ENCODE peak calls at places on chromosomes 4 and X, in nine cellular contexts. Y, B, O, A, X, L, I, T and Z are unnamed samples.

GRCh38 chrX:137926090-137926489 is 360.2 kb downstream of the ZIC3 start:
- DNase-seq in L (no peak), A (no peak), O (no peak), B (no peak), I (no peak), X (peak; percentile 0), T (no peak), Y (peak; percentile 1), Z (no peak)

GRCh38 chr4:119652978-119653377 is 24.4 kb upstream of the PDE5A start:
- DNase-seq in T (no peak), A (peak; percentile 93), O (no peak), I (peak; percentile 95), Y (no peak), L (peak; percentile 63), X (no peak), B (no peak), Z (no peak)

GRCh38 chr4:26238426-26238781 is 82.4 kb upstream of the RBPJ start:
- DNase-seq in L (no peak), A (no peak), X (no peak), T (no peak), I (no peak), O (no peak), B (no peak), Y (no peak), Z (no peak)

GRCh38 chr4:24582235-24582863 is 2.0 kb downstream of the DHX15 start:
- DNase-seq in L (no peak), X (peak; percentile 29), B (no peak), Y (no peak), O (no peak), I (no peak), T (no peak), A (no peak), Z (no peak)

GRCh38 chr4:74794341-74794801 is at the start of gene BTC:
- DNase-seq in Y (peak; percentile 2), L (peak; percentile 7), B (peak; percentile 47), O (peak; percentile 43), A (no peak), X (peak; percentile 59), I (peak; percentile 6), T (peak; percentile 33), Z (peak; percentile 11)

GRCh38 chrX:40878821-40879571 is 143.7 kb upstream of the MED14 start:
- DNase-seq in B (no peak), L (no peak), I (peak; percentile 13), O (no peak), X (no peak), T (no peak), A (no peak), Y (no peak), Z (no peak)

GRCh38 chrX:25941559-25942250 is 196.4 kb upstream of the MAGEB18 start:
- DNase-seq in L (peak; percentile 67), O (no peak), X (peak; percentile 74), T (no peak), A (no peak), Y (no peak), I (peak; percentile 5), B (no peak), Z (no peak)

GRCh38 chr4:186844059-186844681 is 120.5 kb upstream of the FAT1 start:
- DNase-seq in T (no peak), I (peak; percentile 71), Y (no peak), A (peak; percentile 70), X (no peak), B (peak; percentile 49), O (no peak), L (peak; percentile 57), Z (no peak)

DNA sequence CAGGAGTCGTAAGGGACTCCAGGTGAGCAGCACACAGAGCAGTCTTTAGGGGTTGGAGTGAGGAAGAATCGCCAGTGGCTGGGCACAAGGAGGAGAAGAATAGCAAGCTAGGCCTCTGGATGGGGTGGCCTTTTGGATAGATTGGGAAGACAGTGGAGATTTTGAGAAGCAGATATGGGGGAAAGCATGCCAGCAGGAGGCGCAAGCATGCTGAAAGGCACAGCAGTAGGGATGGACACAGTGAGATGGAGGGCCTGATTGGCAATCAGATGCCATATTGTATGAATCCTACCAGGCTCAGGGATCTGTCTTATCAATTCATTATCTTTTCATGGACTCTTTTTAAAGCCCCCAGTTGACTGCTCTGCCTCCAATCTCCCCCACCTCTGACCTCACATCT is 60.4 kb upstream of the MAGEA4 start:
- DNase-seq in L (no peak), T (no peak), A (no peak), Y (peak; percentile 0), O (no peak), B (no peak), X (no peak), I (no peak), Z (no peak)
- TF ChIP-seq CTCF in L (no peak), T (no peak), A (no peak), Y (no peak), O (no peak), B (no peak), X (no peak), I (no peak), Z (no peak)

GRCh38 chr4:147479817-147480216 is 1.1 kb upstream of the EDNRA start:
- DNase-seq in L (peak; percentile 96), B (no peak), X (peak; percentile 79), I (peak; percentile 85), Y (peak; percentile 53), A (peak; percentile 47), T (no peak), O (no peak), Z (no peak)
- TF ChIP-seq CTCF in L (no peak), B (no peak), X (peak; percentile 2), I (no peak), Y (no peak), A (no peak), T (no peak), O (no peak), Z (no peak)

GRCh38 chr4:145619639-145619996 is 433 bp downstream of the MMAA start:
- DNase-seq in A (peak; percentile 57), B (peak; percentile 56), T (no peak), Y (peak; percentile 74), O (peak; percentile 28), I (peak; percentile 62), X (peak; percentile 54), L (peak; percentile 63), Z (peak; percentile 80)
- TF ChIP-seq CTCF in A (no peak), B (no peak), T (no peak), Y (no peak), O (no peak), I (no peak), X (no peak), L (no peak), Z (peak; percentile 4)

GRCh38 chr4:54197926-54198325 is 31.2 kb upstream of the PDGFRA start:
- DNase-seq in B (no peak), I (peak; percentile 1), Y (no peak), L (no peak), O (no peak), A (no peak), T (no peak), X (no peak), Z (no peak)

GRCh38 chr4:54187148-54187547 is 41.9 kb upstream of the PDGFRA start:
- DNase-seq in L (no peak), A (no peak), T (no peak), O (no peak), I (no peak), B (no peak), X (no peak), Y (no peak), Z (no peak)

GRCh38 chr4:54189140-54189539 is 40.0 kb upstream of the PDGFRA start:
- DNase-seq in A (peak; percentile 64), L (peak; percentile 22), X (no peak), I (peak; percentile 57), T (no peak), B (no peak), Y (no peak), O (no peak), Z (no peak)

GRCh38 chr4:54192811-54193210 is 36.3 kb upstream of the PDGFRA start:
- DNase-seq in L (no peak), B (no peak), Y (no peak), A (no peak), O (no peak), X (no peak), T (no peak), I (no peak), Z (no peak)
- TF ChIP-seq CTCF in L (no peak), B (no peak), Y (no peak), A (no peak), O (no peak), X (no peak), T (no peak), I (no peak), Z (no peak)

DNA sequence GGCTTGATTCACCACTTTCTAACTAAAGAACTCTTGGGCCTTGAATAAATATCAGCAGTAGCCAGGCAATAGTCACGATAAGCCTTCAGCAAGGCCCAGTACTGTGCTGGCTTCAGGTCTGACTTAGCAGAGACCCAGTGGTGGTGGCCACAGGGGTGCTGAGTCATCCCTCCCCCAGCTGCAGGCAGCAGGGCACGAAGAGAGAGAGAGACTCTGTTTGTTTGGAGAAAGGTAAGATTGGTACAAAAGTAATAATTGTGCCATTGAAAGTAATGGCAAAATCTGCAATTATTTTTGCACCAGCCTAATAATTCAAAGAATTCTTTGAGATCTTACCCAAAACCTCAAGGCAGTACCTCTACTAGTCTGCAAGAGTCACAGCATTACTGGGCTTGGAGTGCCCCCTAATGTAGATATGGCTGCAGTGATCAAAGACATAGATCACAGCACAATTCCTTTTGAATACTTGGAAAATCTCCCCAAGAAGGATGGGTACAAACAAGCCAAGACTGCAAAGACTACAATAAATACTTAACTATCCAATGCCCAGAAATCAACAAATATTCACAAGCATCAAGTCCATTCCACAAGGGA is 159.5 kb upstream of the USP38 start:
- DNase-seq in T (no peak), Y (peak; percentile 44), L (peak; percentile 49), B (no peak), A (peak; percentile 33), I (peak; percentile 68), O (peak; percentile 50), X (peak; percentile 14), Z (peak; percentile 7)
- TF ChIP-seq CTCF in T (no peak), Y (peak; percentile 49), L (peak; percentile 35), B (peak; percentile 33), A (peak; percentile 19), I (peak; percentile 36), O (peak; percentile 48), X (no peak), Z (no peak)

GRCh38 chr4:40954119-40954668 is 204.4 kb downstream of the NSUN7 start:
- DNase-seq in B (no peak), X (no peak), T (no peak), I (no peak), Y (no peak), A (no peak), O (no peak), L (no peak), Z (no peak)

GRCh38 chr4:40957281-40957680 is 207.5 kb downstream of the NSUN7 start:
- DNase-seq in X (no peak), L (no peak), A (no peak), B (no peak), O (no peak), Y (no peak), T (no peak), I (no peak), Z (no peak)

GRCh38 chr4:40952672-40953071 is 202.9 kb downstream of the NSUN7 start:
- DNase-seq in B (no peak), L (no peak), X (no peak), O (no peak), Y (no peak), T (no peak), I (no peak), A (no peak), Z (no peak)

GRCh38 chr4:40953253-40954118 is 203.7 kb downstream of the NSUN7 start:
- DNase-seq in T (peak; percentile 22), Y (no peak), X (no peak), O (no peak), A (no peak), I (no peak), B (peak; percentile 62), L (peak; percentile 72), Z (no peak)

GRCh38 chr4:40956726-40957255 is 207.0 kb downstream of the NSUN7 start:
- DNase-seq in Y (no peak), T (no peak), L (no peak), A (peak; percentile 46), X (no peak), B (no peak), I (peak; percentile 20), O (no peak), Z (no peak)
- TF ChIP-seq CTCF in Y (no peak), T (no peak), L (no peak), A (no peak), X (no peak), B (no peak), I (no peak), O (no peak), Z (no peak)